ENCODE peak calls at places on chromosomes 7 and 10, in nine cellular contexts. W, T, O, J, Y, Q, U, H and M are unnamed samples.

GRCh38 chr10:30639946-30640786 is 10.6 kb upstream of the LYZL2 start:
- DNase-seq in H (peak; percentile 48), Y (peak; percentile 77), O (no peak), J (peak; percentile 69), W (peak; percentile 21), T (peak; percentile 62), U (no peak), Q (peak; percentile 53), M (peak; percentile 22)

GRCh38 chr10:16843252-16843870 is 26.1 kb upstream of the RSU1 start:
- DNase-seq in Y (peak; percentile 72), T (peak; percentile 69), O (no peak), Q (peak; percentile 42), U (no peak), H (peak; percentile 34), W (peak; percentile 15), J (peak; percentile 78), M (no peak)

GRCh38 chr7:98174334-98175259 is 36.6 kb upstream of the BHLHA15 start:
- DNase-seq in J (no peak), Y (no peak), T (no peak), H (no peak), Q (no peak), W (no peak), O (no peak), U (no peak), M (no peak)

GRCh38 chr10:67943917-67944316 is 59.5 kb downstream of the SIRT1 start:
- DNase-seq in J (no peak), T (no peak), Q (no peak), O (no peak), U (no peak), H (no peak), Y (no peak), W (no peak), M (no peak)

GRCh38 chr10:124640538-124641231 is 103.5 kb downstream of the FAM53B start:
- DNase-seq in O (no peak), U (peak; percentile 25), H (no peak), W (no peak), Y (no peak), T (no peak), J (peak; percentile 28), Q (peak; percentile 45), M (no peak)

GRCh38 chr10:48506147-48506917 is 98.5 kb downstream of the ARHGAP22 start:
- DNase-seq in J (peak; percentile 57), Y (peak; percentile 66), W (no peak), Q (no peak), O (peak; percentile 79), T (no peak), H (peak; percentile 60), U (peak; percentile 26), M (peak; percentile 35)

GRCh38 chr10:125016123-125016522 is 74.2 kb downstream of the ZRANB1 start:
- DNase-seq in J (no peak), T (no peak), H (peak; percentile 28), W (no peak), Y (no peak), O (no peak), U (no peak), Q (no peak), M (no peak)

GRCh38 chr7:133564484-133564883 is 311.6 kb downstream of the EXOC4 start:
- DNase-seq in Y (no peak), O (no peak), Q (no peak), J (no peak), T (no peak), H (no peak), U (no peak), W (no peak), M (no peak)

GRCh38 chr7:4634166-4634565 is 47.9 kb upstream of the FOXK1 start:
- DNase-seq in T (no peak), J (peak; percentile 84), H (no peak), U (no peak), O (no peak), Q (no peak), W (no peak), Y (peak; percentile 42), M (no peak)

GRCh38 chr7:65307651-65308299 is 65.9 kb upstream of the ZNF92 start:
- DNase-seq in U (peak; percentile 31), T (peak; percentile 48), Q (peak; percentile 71), O (no peak), H (peak; percentile 77), W (peak; percentile 4), Y (peak; percentile 67), J (peak; percentile 64), M (no peak)

GRCh38 chr10:22246680-22247391 is 29.0 kb upstream of the EBLN1 start:
- DNase-seq in Q (no peak), H (no peak), U (no peak), O (no peak), T (no peak), Y (peak; percentile 92), W (no peak), J (peak; percentile 93), M (no peak)

GRCh38 chr10:71134732-71135211 is 77.6 kb upstream of the UNC5B start:
- DNase-seq in Y (no peak), W (no peak), O (peak; percentile 60), U (no peak), H (no peak), J (no peak), Q (no peak), T (no peak), M (no peak)

GRCh38 chr10:93352638-93353383 is 129.3 kb downstream of the MYOF start:
- DNase-seq in Y (peak; percentile 44), Q (peak; percentile 46), W (no peak), T (no peak), J (peak; percentile 33), O (peak; percentile 17), H (peak; percentile 44), U (no peak), M (no peak)

GRCh38 chr10:42962902-42963231 is 114.0 kb upstream of the RET start:
- DNase-seq in J (no peak), T (no peak), W (no peak), U (no peak), H (no peak), Y (no peak), Q (no peak), O (peak; percentile 80), M (no peak)

GRCh38 chr10:79149662-79150443 is 81.1 kb downstream of the ZMIZ1 start:
- DNase-seq in H (peak; percentile 63), O (peak; percentile 93), J (peak; percentile 53), U (peak; percentile 99), W (no peak), Q (no peak), Y (peak; percentile 97), T (peak; percentile 51), M (peak; percentile 95)

DNA sequence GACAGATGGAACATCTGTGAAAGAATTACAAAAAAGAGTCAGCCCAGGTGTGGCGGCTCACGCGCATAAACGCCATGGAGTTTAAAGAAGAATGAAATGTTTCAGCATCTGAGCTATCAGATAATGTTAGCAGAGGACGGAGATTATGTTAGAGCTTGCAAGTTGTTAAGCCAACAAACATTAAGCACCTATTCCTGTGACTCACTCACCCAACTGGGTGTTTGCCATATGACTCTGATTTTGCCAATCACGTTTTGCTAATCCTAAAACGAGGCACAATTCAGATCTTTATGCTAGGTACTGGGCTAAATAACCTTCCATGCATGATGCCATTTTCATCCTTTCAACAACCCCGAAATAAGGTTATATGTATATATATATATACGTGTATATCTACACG is 29.0 kb upstream of the CCNY start:
- DNase-seq in T (no peak), O (no peak), Q (no peak), J (peak; percentile 89), U (no peak), H (no peak), Y (peak; percentile 17), W (no peak), M (no peak)
- H3K4me3 ChIP-seq in T (no peak overlapping the region), O (no peak overlapping the region), Q (no peak overlapping the region), J (no peak overlapping the region), U (no peak overlapping the region), H (no peak overlapping the region), Y (no peak overlapping the region), W (no peak overlapping the region), M (no peak overlapping the region)

GRCh38 chr10:78038105-78038504 is 4.4 kb downstream of the RPS24 start:
- DNase-seq in W (no peak), T (no peak), O (no peak), Q (no peak), H (no peak), Y (no peak), J (peak; percentile 74), U (no peak), M (no peak)

GRCh38 chr10:78033623-78034470 is at the start of gene RPS24:
- DNase-seq in Y (peak; percentile 98), O (peak; percentile 99), W (peak; percentile 98), J (peak; percentile 99), H (peak; percentile 95), Q (peak; percentile 92), T (peak; percentile 95), U (peak; percentile 97), M (peak; percentile 94)

GRCh38 chr10:78035933-78036583 is 2.4 kb downstream of the RPS24 start:
- DNase-seq in H (no peak), J (no peak), Q (no peak), U (no peak), Y (no peak), T (no peak), O (no peak), W (no peak), M (no peak)

GRCh38 chr10:78035437-78035836 is 1.8 kb downstream of the RPS24 start:
- DNase-seq in J (no peak), U (no peak), Q (no peak), H (no peak), Y (no peak), T (no peak), O (no peak), W (no peak), M (no peak)

GRCh38 chr10:78035025-78035424 is 1.4 kb downstream of the RPS24 start:
- DNase-seq in O (no peak), Y (no peak), T (no peak), W (no peak), H (no peak), J (no peak), Q (no peak), U (no peak), M (no peak)
- H3K4me3 ChIP-seq in O (peak overlapping the region; percentile 84), Y (peak overlapping the region; percentile 71), T (peak overlapping the region; percentile 78), W (peak overlapping the region; percentile 99), H (peak overlapping the region; percentile 73), J (peak overlapping the region; percentile 87), Q (no peak overlapping the region), U (peak overlapping the region; percentile 86), M (peak overlapping the region; percentile 65)

GRCh38 chr7:45028138-45028919 is 28.3 kb downstream of the CCM2 start:
- DNase-seq in Y (no peak), U (no peak), Q (no peak), O (no peak), J (no peak), H (no peak), W (no peak), T (no peak), M (no peak)
- H3K4me3 ChIP-seq in Y (no peak overlapping the region), U (no peak overlapping the region), Q (no peak overlapping the region), O (peak overlapping the region; percentile 44), J (no peak overlapping the region), H (no peak overlapping the region), W (peak overlapping the region; percentile 63), T (no peak overlapping the region), M (no peak overlapping the region)

DNA sequence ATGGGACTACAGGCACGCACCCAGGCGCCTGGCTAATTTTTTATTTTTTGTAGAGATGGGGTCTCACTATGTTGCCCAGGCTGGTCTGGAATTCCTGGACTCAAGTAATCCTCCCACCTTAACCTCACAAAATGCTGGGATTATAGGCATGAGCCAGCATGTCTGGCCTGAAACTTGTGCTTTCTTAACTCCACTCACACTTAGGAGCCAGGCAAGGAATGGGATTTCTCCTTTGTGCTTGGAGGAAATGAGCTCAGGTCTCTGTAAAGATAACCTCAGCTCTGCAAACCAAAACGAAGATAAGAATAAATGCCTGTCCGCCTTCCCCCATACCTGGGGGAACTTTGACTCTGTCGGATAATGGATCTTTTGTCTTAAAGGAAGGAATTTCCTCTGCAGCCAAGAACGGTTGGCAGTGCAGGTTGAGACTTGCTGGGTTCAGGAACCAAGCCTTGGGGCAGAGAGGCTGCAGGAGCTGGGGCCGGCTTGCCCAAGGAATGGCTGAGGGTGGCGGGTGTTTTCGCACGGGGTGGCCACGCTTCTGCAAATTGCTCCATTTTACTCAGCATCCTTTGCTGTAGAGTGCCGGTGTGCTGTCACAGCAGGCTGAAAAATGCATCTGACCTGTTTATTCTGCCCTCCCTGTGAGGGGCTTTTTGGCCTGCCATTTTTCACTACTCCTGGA is 174.2 kb downstream of the KIAA1217 start:
- DNase-seq in Q (no peak), T (no peak), U (no peak), Y (no peak), J (peak; percentile 95), O (no peak), H (no peak), W (no peak), M (no peak)
- H3K4me3 ChIP-seq in Q (no peak overlapping the region), T (no peak overlapping the region), U (no peak overlapping the region), Y (no peak overlapping the region), J (peak overlapping the region; percentile 13), O (no peak overlapping the region), H (no peak overlapping the region), W (peak overlapping the region; percentile 26), M (no peak overlapping the region)